ENCODE peak calls at places on chromosomes 7 and 10, in six cellular contexts. J is GM12878, L is HepG2, A is GM12891, C is K562, X is H1. W is an unnamed sample.

GRCh38 chr7:118734541-118734940 is 510.0 kb downstream of the ANKRD7 start:
- DNase-seq in J (no peak), L (no peak), A (no peak), C (no peak), X (no peak), W (no peak)

GRCh38 chr7:32890010-32890552 is 1.5 kb downstream of the KBTBD2 start:
- DNase-seq in J (no peak), L (peak), A (no peak), C (no peak), X (no peak), W (no peak)

GRCh38 chr7:129665013-129665401 is 53.5 kb downstream of the NRF1 start:
- DNase-seq in J (no peak), L (no peak), A (no peak), C (no peak), X (peak), W (no peak)

GRCh38 chr10:133394801-133395221 is 854 bp downstream of the MTG1 start:
- DNase-seq in J (no peak), L (no peak), A (no peak), C (peak), X (no peak), W (no peak)

GRCh38 chr10:3173173-3173878 is 744 bp upstream of the PITRM1 start:
- DNase-seq in J (no peak), L (no peak), A (peak), C (peak), X (peak), W (peak)

GRCh38 chr10:61487506-61487905 is 34.3 kb upstream of the TMEM26 start:
- DNase-seq in J (no peak), L (no peak), A (no peak), C (no peak), X (no peak), W (no peak)

GRCh38 chr10:46069771-46070463 is 23.8 kb upstream of the MSMB start:
- DNase-seq in J (no peak), L (no peak), A (no peak), C (no peak), X (no peak), W (no peak)

GRCh38 chr10:114561008-114561523 is 97.0 kb downstream of the ABLIM1 start:
- DNase-seq in J (no peak), L (no peak), A (no peak), C (no peak), X (no peak), W (no peak)

GRCh38 chr10:130485241-130485957 is 349.2 kb downstream of the GLRX3 start:
- DNase-seq in J (no peak), L (no peak), A (no peak), C (no peak), X (no peak), W (no peak)

GRCh38 chr7:155798673-155799439 is 13.4 kb downstream of the SHH start:
- DNase-seq in J (no peak), L (no peak), A (no peak), C (no peak), X (no peak), W (no peak)

DNA sequence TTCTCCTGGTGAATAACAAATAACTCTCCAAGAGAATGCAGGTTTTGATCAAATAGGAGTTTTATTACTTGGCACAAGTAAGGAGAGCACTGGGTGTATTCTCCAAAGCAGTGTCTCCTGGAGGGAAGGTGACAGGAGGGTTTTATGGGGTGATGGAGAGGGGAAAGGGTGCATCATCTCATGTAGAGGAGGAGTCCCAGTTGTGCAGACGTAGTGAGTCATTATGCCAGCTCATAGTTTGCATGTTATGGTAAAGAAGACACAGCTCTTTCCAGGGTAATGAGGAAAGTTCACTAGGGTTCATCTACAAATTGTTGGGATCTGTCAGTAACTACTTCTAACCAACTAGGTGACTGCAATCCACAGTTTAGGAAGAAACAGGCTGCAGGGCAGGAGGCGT is 347.9 kb upstream of the MEOX2 start:
- DNase-seq in J (no peak), L (no peak), A (no peak), C (no peak), X (no peak), W (no peak)
- TF ChIP-seq TAF1 in J (no peak), L (no peak), A (no peak), C (no peak), X (no peak), W (no peak)

GRCh38 chr10:29702288-29703164 is 67.8 kb upstream of the SVIL start:
- DNase-seq in J (no peak), L (peak), A (no peak), C (no peak), X (no peak), W (no peak)

GRCh38 chr10:29699621-29700020 is 64.8 kb upstream of the SVIL start:
- DNase-seq in J (no peak), L (no peak), A (no peak), C (no peak), X (no peak), W (no peak)

GRCh38 chr10:29698766-29699490 is 64.2 kb upstream of the SVIL start:
- DNase-seq in J (no peak), L (no peak), A (no peak), C (no peak), X (no peak), W (no peak)

DNA sequence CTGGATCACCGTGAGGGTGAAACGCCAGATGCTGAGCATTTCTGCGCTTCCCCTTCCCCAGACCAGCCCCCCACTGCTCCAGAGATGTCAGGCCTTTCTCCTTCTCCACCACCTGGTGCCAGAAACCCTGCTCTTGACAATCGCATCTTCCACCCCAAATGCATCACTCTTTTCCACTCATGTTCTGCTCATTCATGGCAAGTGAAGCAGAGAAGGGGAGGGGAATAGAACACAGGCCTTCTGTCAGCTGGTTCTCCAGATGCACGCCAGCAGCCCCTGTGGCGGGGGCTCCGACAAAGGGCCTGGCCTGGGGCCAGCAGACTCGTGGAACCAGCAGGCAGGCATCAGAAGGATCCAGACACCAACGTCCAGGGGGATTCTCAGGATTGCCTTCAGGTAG is 68.5 kb upstream of the SVIL start:
- DNase-seq in J (no peak), L (no peak), A (no peak), C (no peak), X (no peak), W (no peak)
- TF ChIP-seq POLR2AphosphoS5 in J (no peak), L (no peak), A (no peak), C (no peak), X (no peak), W (no peak)

DNA sequence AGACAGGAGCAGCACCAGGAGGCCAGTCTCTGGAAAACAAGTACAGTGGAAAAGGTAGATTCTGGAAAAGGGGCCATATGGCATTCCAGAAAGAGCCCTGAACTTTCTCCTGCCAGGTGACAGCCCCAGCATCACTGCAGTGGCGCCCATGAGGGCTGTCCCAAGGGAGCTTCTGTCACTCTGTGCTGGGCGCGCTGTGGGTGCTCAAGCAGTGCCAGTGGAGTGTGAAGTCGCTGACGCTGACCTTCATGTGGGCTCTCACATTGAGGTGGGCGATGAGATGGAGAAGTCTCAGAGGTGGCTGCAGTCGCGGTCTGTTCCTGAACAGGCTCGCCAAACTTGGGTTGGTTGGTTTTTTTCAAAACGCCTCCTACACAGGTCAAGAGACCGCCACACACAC is 38.2 kb downstream of the FKBP6 start:
- DNase-seq in J (no peak), L (no peak), A (no peak), C (no peak), X (no peak), W (no peak)
- TF ChIP-seq POLR2A in J (no peak), L (no peak), A (no peak), C (no peak), X (no peak), W (no peak)

GRCh38 chr10:106819490-106819889 is 345.0 kb downstream of the SORCS1 start:
- DNase-seq in J (no peak), L (no peak), A (no peak), C (peak), X (no peak), W (no peak)
- TF ChIP-seq TAF1 in J (no peak), L (no peak), A (no peak), C (no peak), X (no peak), W (no peak)

GRCh38 chr7:2314209-2314955 is at the start of gene SNX8:
- DNase-seq in J (no peak), L (peak), A (peak), C (peak), X (peak), W (peak)
- TF ChIP-seq POLR2AphosphoS5 in J (peak), L (peak), A (no peak), C (peak), X (peak), W (peak)

DNA sequence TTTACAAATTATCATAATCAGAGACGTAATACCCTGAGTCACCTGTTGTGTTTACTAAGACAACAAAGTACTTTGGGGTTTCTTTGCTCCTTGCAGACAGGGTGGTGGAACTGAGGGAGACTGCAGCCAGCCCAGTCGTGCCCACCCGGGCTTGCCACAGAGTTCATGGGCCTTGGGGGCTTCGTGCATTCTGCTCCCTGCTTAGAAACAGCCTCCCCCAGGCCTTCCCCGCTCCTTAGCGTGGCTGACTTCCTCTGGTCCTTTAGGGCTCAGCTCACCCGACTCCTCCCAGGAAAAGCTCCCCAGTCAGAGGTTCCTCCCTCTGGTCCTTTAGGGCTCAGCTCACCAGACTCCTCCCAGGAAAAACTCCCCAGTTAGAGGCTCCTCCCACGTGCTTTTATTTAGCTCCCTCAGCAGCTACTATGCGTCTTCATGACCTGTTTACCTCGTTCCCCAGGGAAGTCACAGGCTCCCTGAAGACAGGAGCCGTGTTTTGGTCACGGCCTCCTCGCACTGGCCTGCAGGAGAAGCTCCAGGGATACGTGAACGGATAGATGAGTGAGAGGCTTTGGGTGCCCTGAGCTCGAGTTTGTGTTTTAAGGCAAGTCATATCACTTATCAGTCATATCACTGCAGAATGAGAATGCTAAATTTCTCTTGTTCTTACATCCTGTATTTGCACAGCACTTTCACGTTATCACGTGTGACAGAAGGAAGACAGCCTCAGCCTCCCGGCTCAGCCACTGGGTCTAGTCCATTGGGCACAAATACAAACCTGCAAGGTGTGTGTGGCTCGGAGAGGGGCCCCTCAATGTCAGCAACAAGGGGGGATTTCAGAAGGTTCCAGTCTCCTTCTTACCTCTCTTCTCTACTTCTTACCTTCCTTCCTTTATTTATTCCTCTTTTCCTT is 52.7 kb upstream of the VIPR2 start:
- DNase-seq in J (peak), L (no peak), A (peak), C (peak), X (no peak), W (no peak)
- TF ChIP-seq POLR2A in J (no peak), L (no peak), A (no peak), C (peak), X (no peak), W (no peak)

DNA sequence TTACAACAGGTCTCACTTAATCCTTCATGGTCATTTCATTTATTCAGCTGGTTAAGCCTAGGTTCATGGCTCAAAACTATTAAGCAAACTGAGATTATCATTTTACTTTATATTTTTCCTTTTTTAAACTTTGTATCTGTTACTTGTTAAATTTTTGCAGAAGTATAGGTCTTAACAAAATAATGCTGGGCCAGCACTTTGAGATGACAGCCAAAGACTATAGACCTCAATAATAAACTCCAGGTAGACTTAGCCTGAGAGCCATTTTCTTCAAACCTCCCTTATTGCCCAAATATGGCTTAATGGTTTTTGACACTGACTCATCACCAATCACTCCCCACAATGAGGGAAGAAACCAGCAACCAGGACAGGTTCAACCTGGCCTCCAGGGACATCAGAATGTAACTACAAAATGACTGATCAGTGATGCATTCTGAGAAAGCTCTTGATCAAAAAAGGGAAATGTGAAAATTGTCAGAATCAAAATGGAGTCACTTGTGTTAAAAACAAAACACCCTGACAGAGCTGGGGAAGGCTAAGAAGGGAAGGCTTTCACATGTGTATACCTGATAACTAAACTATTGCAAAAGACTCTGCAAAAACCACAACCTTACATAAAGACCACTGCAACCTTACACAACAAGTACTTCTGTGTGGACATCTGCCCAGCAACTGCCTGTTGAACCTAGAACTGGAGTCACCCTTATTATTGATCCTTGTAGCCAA is 2.1 kb upstream of the CCDC126 start:
- DNase-seq in J (peak), L (peak), A (peak), C (peak), X (no peak), W (peak)
- TF ChIP-seq TAF1 in J (no peak), L (no peak), A (no peak), C (no peak), X (no peak), W (no peak)

DNA sequence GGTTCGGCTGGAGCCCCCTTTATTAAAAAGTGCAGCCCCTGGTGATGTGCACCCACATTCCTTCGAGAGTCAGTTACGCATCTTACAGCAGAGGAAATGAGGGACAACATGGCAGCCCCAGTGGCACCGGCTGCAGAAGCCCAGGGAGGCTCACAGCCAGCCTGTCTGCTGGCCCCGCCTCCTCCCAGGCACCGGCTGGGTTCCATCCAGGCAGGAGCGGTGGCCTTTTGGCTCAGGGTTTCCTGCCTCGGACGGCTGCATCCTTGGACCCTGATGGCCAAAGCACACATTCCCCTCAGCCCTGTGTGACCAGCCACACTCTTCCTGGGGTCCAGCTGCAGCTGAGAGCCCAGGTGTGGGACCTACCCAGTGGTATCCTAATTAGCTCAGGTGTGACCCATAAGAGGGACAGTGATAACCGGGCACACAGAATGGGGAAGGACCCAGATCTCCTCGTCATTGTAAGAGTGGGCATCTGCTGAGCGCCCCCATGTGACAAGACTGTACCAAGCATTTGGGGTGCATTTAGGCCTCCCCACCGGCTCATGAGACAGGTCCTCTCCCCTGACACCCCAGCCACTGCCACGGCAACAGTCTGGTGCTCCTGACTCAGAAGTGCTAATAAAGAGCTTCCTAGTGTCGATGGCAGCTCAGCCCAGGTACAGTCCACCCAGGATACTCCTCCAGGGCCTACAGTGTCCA is 63.3 kb upstream of the CHST15 start:
- DNase-seq in J (no peak), L (no peak), A (no peak), C (no peak), X (no peak), W (no peak)
- TF ChIP-seq POLR2AphosphoS5 in J (no peak), L (no peak), A (no peak), C (no peak), X (no peak), W (no peak)

GRCh38 chr10:113126506-113127192 is 176.6 kb downstream of the TCF7L2 start:
- DNase-seq in J (no peak), L (peak), A (peak), C (peak), X (no peak), W (no peak)
- TF ChIP-seq POLR2A in J (no peak), L (no peak), A (no peak), C (no peak), X (no peak), W (no peak)

W was measured in GM12892.